ENCODE peak calls at places on chromosomes 12 and 14, in seven cellular contexts. J is tibial nerve, H is IMR-90, N is sigmoid colon, A is adrenal gland, C is HCT116, V is body of pancreas. Z is an unnamed sample. For H3K27me3, the result is how much of the 10 kb centered on the place peaks cover.

GRCh38 chr12:65690477-65690876 is 133.8 kb upstream of the HMGA2 start:
- DNase-seq in J (no peak), H (no peak), N (no peak), A (no peak), C (no peak), V (no peak), Z (no peak)

GRCh38 chr14:28690029-28690683 is 76.4 kb upstream of the FOXG1 start:
- DNase-seq in J (no peak), H (no peak), N (no peak), A (no peak), C (no peak), V (no peak), Z (no peak)

GRCh38 chr14:64265222-64265621 is 28.9 kb downstream of the ESR2 start:
- DNase-seq in J (no peak), H (no peak), N (no peak), A (no peak), C (no peak), V (no peak), Z (no peak)

GRCh38 chr14:76376001-76376404 is at the start of gene ESRRB:
- DNase-seq in J (no peak), H (peak), N (no peak), A (no peak), C (peak), V (peak), Z (no peak)

GRCh38 chr12:75781532-75782046 is 250.0 kb downstream of the PHLDA1 start:
- DNase-seq in J (no peak), H (peak), N (no peak), A (no peak), C (peak), V (no peak), Z (no peak)

GRCh38 chr12:97758102-97758501 is 295.5 kb downstream of the RMST start:
- DNase-seq in J (no peak), H (no peak), N (no peak), A (no peak), C (no peak), V (no peak), Z (no peak)

GRCh38 chr12:54658306-54659264 is 10.4 kb upstream of the DCD start:
- DNase-seq in J (no peak), H (peak), N (no peak), A (no peak), C (peak), V (peak), Z (peak)

GRCh38 chr14:100106260-100106659 is 41.0 kb downstream of the EVL start:
- DNase-seq in J (no peak), H (no peak), N (peak), A (no peak), C (no peak), V (no peak), Z (peak)

GRCh38 chr12:17304503-17305347 is 698.8 kb upstream of the LMO3 start:
- DNase-seq in J (no peak), H (no peak), N (no peak), A (no peak), C (no peak), V (no peak), Z (no peak)

GRCh38 chr12:62977419-62977818 is 42.5 kb upstream of the PPM1H start:
- DNase-seq in J (no peak), H (no peak), N (no peak), A (no peak), C (peak), V (no peak), Z (peak)

GRCh38 chr12:53218551-53219114 is 11.6 kb upstream of the ITGB7 start:
- DNase-seq in J (no peak), H (no peak), N (peak), A (no peak), C (no peak), V (no peak), Z (peak)

GRCh38 chr14:52006361-52006760 is 17.0 kb downstream of the RTRAF start:
- DNase-seq in J (no peak), H (no peak), N (no peak), A (no peak), C (no peak), V (no peak), Z (no peak)

GRCh38 chr14:52010173-52010693 is 20.9 kb downstream of the RTRAF start:
- DNase-seq in J (no peak), H (no peak), N (no peak), A (no peak), C (no peak), V (no peak), Z (no peak)

GRCh38 chr14:52007211-52007610 is 17.9 kb downstream of the RTRAF start:
- DNase-seq in J (no peak), H (no peak), N (no peak), A (no peak), C (no peak), V (no peak), Z (no peak)

GRCh38 chr14:52007637-52008036 is 18.3 kb downstream of the RTRAF start:
- DNase-seq in J (no peak), H (no peak), N (no peak), A (no peak), C (no peak), V (no peak), Z (no peak)

GRCh38 chr14:52008136-52008535 is 18.8 kb downstream of the RTRAF start:
- DNase-seq in J (no peak), H (no peak), N (no peak), A (no peak), C (no peak), V (no peak), Z (no peak)
- TF ChIP-seq POLR2A in J (no peak), H (no peak), N (no peak), A (no peak), C (no peak), V (no peak), Z (no peak)

GRCh38 chr12:130026608-130027176 is 122.9 kb upstream of the TMEM132D start:
- DNase-seq in J (peak), H (no peak), N (no peak), A (no peak), C (no peak), V (peak), Z (no peak)
- H3K27me3 ChIP-seq in J (under half), H (under half), N (under half), A (under half), C (under half), V (under half), Z (under half)

GRCh38 chr12:121794532-121795028 is 1.1 kb upstream of the RHOF start:
- DNase-seq in J (no peak), H (no peak), N (peak), A (peak), C (no peak), V (peak), Z (no peak)
- TF ChIP-seq POLR2A in J (no peak), H (no peak), N (no peak), A (no peak), C (no peak), V (no peak), Z (no peak)

DNA sequence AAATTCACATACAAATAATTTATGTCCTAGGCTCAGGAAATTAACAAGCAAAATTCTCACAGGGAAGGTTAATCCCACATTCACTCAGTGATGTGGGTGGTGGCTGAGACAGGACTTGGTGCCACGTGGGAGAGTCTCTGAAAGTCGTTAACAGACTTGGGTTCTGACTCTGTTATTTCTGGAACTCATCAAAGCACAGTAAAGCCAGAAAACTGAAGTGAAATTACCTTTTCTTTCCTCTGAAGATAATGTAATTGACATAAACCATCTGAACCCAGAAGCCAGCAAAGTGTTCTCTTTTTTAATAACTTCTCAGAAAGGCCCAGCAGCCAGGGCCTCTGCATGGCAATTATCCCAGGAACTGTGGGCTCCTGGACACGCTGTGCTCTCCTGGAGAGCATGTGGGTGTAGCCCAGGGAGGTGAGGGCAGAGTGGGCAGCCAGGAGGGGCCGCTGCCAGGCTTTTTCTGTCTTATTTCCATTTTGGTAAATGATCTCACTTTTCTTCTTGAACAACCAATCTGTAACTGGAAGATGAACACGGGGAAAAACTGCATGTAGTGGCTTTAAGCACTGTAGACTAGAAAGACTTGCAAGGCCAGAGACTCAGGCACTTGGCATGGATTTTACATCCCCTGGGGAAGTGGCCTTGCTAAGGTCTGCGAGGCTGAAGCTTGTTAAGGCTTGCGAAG is 444.1 kb upstream of the TMEM132C start:
- DNase-seq in J (no peak), H (no peak), N (no peak), A (peak), C (no peak), V (no peak), Z (no peak)
- H3K27me3 ChIP-seq in J (under half), H (under half), N (under half), A (under half), C (under half), V (under half), Z (under half)

DNA sequence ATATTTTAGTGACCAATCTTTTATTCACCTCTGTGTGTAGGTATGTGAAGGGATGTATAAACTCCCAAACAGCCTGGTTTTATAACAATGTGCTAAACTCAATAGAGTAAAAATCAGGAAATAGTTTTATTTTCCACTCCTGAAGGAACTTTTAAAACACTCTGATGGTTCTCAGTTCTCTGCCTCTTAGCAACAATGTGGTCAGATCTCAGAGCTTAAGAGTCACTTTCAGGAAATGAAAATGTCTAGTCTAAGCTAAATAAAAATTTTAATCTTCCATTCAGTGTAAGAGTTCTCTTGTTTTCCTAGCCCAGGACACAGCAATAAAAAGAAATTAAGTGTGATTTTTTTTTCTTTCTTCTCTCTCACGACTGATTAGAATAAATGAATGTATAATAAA is 718.0 kb downstream of the C12orf50 start:
- DNase-seq in J (no peak), H (peak), N (no peak), A (no peak), C (no peak), V (no peak), Z (no peak)
- TF ChIP-seq POLR2A in J (no peak), H (no peak), N (no peak), A (no peak), C (no peak), V (no peak), Z (no peak)

GRCh38 chr14:104240426-104241157 is 102.2 kb downstream of the KIF26A start:
- DNase-seq in J (no peak), H (no peak), N (no peak), A (peak), C (no peak), V (no peak), Z (peak)
- H3K27me3 ChIP-seq in J (under half), H (under half), N (under half), A (under half), C (under half), V (under half), Z (under half)

GRCh38 chr14:23008836-23009235 is 1.1 kb downstream of the C14orf93 start:
- DNase-seq in J (no peak), H (no peak), N (no peak), A (no peak), C (no peak), V (no peak), Z (no peak)

GRCh38 chr14:23013056-23014054 is 3.4 kb upstream of the C14orf93 start:
- DNase-seq in J (no peak), H (no peak), N (no peak), A (peak), C (no peak), V (no peak), Z (no peak)

GRCh38 chr14:23006544-23007419 is 3.2 kb downstream of the C14orf93 start:
- DNase-seq in J (peak), H (peak), N (peak), A (peak), C (peak), V (peak), Z (peak)

GRCh38 chr14:23009483-23009938 is 432 bp downstream of the C14orf93 start:
- DNase-seq in J (no peak), H (no peak), N (no peak), A (no peak), C (no peak), V (no peak), Z (no peak)

DNA sequence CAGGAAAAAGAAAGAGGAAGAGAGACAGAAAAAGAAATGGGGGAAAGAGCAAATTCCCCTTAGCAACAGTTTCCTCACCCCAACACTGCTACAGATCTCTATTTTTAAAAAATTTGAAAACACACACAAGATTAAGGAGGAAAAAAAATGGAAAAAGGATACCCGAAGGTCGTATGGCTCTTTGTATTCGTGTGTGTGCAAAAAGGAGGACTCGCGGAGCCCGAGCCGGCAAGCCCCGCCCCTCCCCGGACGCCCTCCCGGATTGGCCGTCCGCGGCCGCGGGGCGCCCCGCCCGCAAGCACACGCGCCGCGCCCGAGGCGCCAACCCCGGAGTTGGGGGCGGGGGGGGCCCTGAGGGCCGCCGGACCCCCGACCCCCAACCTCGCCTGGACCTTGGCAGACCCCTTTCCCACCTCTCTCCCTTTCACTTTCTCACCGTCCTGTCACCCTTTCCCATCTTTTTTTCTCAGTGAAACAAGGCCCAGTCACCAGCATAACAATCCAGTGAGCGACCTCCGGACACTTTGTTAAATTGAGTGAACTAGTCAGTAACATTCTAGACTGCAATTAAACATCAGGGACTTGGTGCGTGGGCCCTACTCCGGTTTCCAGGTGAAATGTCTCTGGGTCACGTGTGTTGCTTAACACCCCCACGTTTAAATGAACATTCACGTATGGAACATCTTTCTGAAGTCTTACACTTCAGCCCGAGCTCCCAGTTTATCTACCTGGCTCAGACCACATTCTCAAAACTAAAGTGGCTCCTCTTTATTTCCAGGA is at the start of gene C14orf93:
- DNase-seq in J (peak), H (peak), N (peak), A (peak), C (no peak), V (peak), Z (peak)
- TF ChIP-seq POLR2A in J (peak), H (no peak), N (no peak), A (no peak), C (peak), V (peak), Z (no peak)

GRCh38 chr12:48017921-48018617 is 13.8 kb upstream of the COL2A1 start:
- DNase-seq in J (no peak), H (no peak), N (no peak), A (no peak), C (no peak), V (no peak), Z (no peak)

GRCh38 chr12:48016373-48017020 is 12.2 kb upstream of the COL2A1 start:
- DNase-seq in J (no peak), H (no peak), N (no peak), A (no peak), C (no peak), V (no peak), Z (peak)

GRCh38 chr12:48018618-48018995 is 14.3 kb upstream of the COL2A1 start:
- DNase-seq in J (no peak), H (no peak), N (no peak), A (no peak), C (no peak), V (no peak), Z (no peak)

GRCh38 chr12:48015954-48016353 is 11.7 kb upstream of the COL2A1 start:
- DNase-seq in J (no peak), H (no peak), N (no peak), A (no peak), C (no peak), V (no peak), Z (no peak)

DNA sequence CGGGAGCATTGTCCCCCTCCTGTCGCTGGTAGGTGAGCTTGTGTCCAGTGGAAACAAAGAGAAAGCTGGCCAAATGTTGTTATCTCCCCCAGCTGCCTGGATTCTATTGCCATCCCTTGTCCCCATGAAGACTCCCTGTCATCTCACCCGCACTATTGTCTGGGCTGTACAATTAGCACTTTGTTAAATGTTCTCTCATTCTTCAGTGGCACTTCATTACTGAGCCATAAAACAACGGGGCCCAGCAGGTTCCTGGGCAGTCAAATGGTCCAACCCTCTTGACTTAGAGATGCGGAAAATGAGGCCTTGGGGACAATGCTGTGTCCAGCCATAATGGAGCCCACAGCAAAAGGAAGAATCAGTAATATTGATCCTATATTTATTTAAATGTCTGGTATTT is 13.2 kb upstream of the COL2A1 start:
- DNase-seq in J (no peak), H (no peak), N (no peak), A (no peak), C (no peak), V (no peak), Z (peak)
- H3K27me3 ChIP-seq in J (under half), H (half or more), N (under half), A (under half), C (under half), V (under half), Z (under half)

Z was measured in Peyer's patch.